ENCODE peak calls at places on chromosomes 11 and 22, in six cellular contexts. B is T-helper 1 cell, Z is caudate nucleus, M is iris pigment epithelial cell, G is Panc1, F is neural progenitor cell. V is an unnamed sample.

GRCh38 chr11:3136542-3137455 is 28.3 kb downstream of the OSBPL5 start:
- DNase-seq in B (no peak), Z (no peak), M (no peak), G (no peak), F (no peak), V (no peak)

GRCh38 chr11:23679041-23679440 is 817.8 kb upstream of the LUZP2 start:
- DNase-seq in B (no peak), Z (no peak), M (no peak), G (no peak), F (no peak), V (no peak)

GRCh38 chr11:723120-723883 is 17.3 kb downstream of the EPS8L2 start:
- DNase-seq in B (no peak), Z (no peak), M (peak), G (no peak), F (peak), V (peak)

GRCh38 chr11:113341388-113342165 is 27.2 kb downstream of the TTC12 start:
- DNase-seq in B (no peak), Z (no peak), M (no peak), G (no peak), F (no peak), V (no peak)

GRCh38 chr22:38758276-38758945 is 2.6 kb upstream of the SUN2 start:
- DNase-seq in B (peak), Z (no peak), M (no peak), G (no peak), F (no peak), V (no peak)

GRCh38 chr11:132439711-132440300 is 1069.4 kb downstream of the NTM start:
- DNase-seq in B (no peak), Z (no peak), M (no peak), G (no peak), F (no peak), V (no peak)

GRCh38 chr22:17119481-17120202 is 1.5 kb downstream of the TMEM121B start:
- DNase-seq in B (no peak), Z (no peak), M (peak), G (no peak), F (peak), V (no peak)

GRCh38 chr22:44158766-44159165 is 22.0 kb upstream of the PARVG start:
- DNase-seq in B (no peak), Z (no peak), M (no peak), G (no peak), F (no peak), V (no peak)

GRCh38 chr11:66291706-66292542 is at the start of gene TMEM151A:
- DNase-seq in B (no peak), Z (no peak), M (no peak), G (no peak), F (peak), V (no peak)

GRCh38 chr11:74844072-74844471 is 95.4 kb downstream of the RNF169 start:
- DNase-seq in B (no peak), Z (no peak), M (no peak), G (no peak), F (no peak), V (no peak)

GRCh38 chr22:33922268-33922667 is 2.0 kb upstream of the LARGE1 start:
- DNase-seq in B (no peak), Z (no peak), M (peak), G (no peak), F (peak), V (no peak)